ENCODE peak calls at places on chromosome 14, in five cellular contexts. A is NCI-H1105, Q is NAMALWA, L is NCI-H2029 treated with DMSO at 0.1 percent for 48 hours, B is anterior cingulate cortex. H is an unnamed sample.

GRCh38 chr14:82447586-82447985 is 913.9 kb upstream of the SEL1L start:
- DNase-seq in L (no peak), B (no peak), A (no peak), Q (peak), H (no peak)

GRCh38 chr14:70567791-70568190 is 32.7 kb downstream of the MED6 start:
- DNase-seq in A (peak), B (no peak), L (peak), Q (peak), H (peak)

GRCh38 chr14:61566537-61567225 is 128.6 kb upstream of the HIF1A start:
- DNase-seq in A (no peak), B (no peak), Q (no peak), L (no peak), H (no peak)

GRCh38 chr14:95307402-95308041 is 12.2 kb downstream of the CLMN start:
- DNase-seq in Q (no peak), A (no peak), L (no peak), B (peak), H (no peak)

GRCh38 chr14:104383088-104383805 is 196.3 kb upstream of the C14orf180 start:
- DNase-seq in L (no peak), Q (no peak), B (no peak), A (peak), H (no peak)

GRCh38 chr14:59213368-59214315 is 25.2 kb downstream of the DAAM1 start:
- DNase-seq in Q (no peak), B (no peak), A (peak), L (peak), H (no peak)

GRCh38 chr14:104367811-104368750 is 211.5 kb upstream of the C14orf180 start:
- DNase-seq in A (no peak), Q (no peak), B (no peak), L (no peak), H (no peak)

GRCh38 chr14:51666070-51666469 is 14.4 kb downstream of the FRMD6 start:
- DNase-seq in B (no peak), Q (no peak), A (no peak), L (no peak), H (no peak)

GRCh38 chr14:76228138-76228537 is 76.4 kb downstream of the GPATCH2L start:
- DNase-seq in B (no peak), Q (no peak), L (no peak), A (no peak), H (peak)

GRCh38 chr14:69928111-69928523 is 48.9 kb downstream of the SMOC1 start:
- DNase-seq in A (no peak), Q (no peak), L (no peak), B (no peak), H (no peak)

GRCh38 chr14:75793806-75794205 is 132.8 kb downstream of the TTLL5 start:
- DNase-seq in B (no peak), L (no peak), A (no peak), Q (peak), H (peak)

GRCh38 chr14:99730876-99731351 is 46.8 kb downstream of the CYP46A1 start:
- DNase-seq in Q (no peak), L (no peak), A (no peak), B (no peak), H (no peak)

GRCh38 chr14:102140027-102140749 is 491 bp downstream of the WDR20 start:
- DNase-seq in A (no peak), Q (peak), L (no peak), B (peak), H (peak)

GRCh38 chr14:70380834-70381233 is 21.4 kb upstream of the COX16 start:
- DNase-seq in A (no peak), Q (no peak), B (no peak), L (no peak), H (no peak)

GRCh38 chr14:72739446-72740405 is 154.2 kb downstream of the DPF3 start:
- DNase-seq in Q (no peak), A (no peak), L (no peak), B (no peak), H (no peak)

GRCh38 chr14:58078068-58078467 is 73.9 kb downstream of the ARMH4 start:
- DNase-seq in Q (no peak), L (no peak), A (no peak), B (no peak), H (no peak)

GRCh38 chr14:85250369-85250768 is 279.6 kb upstream of the FLRT2 start:
- DNase-seq in A (no peak), L (no peak), Q (no peak), B (no peak), H (no peak)

GRCh38 chr14:56570295-56570694 is 9.3 kb upstream of the TMEM260 start:
- DNase-seq in A (no peak), Q (no peak), L (no peak), B (no peak), H (no peak)

GRCh38 chr14:69674546-69675245 is 63.3 kb downstream of the SUSD6 start:
- DNase-seq in A (no peak), L (no peak), Q (no peak), B (no peak), H (no peak)

GRCh38 chr14:97025722-97026121 is 228.5 kb downstream of the VRK1 start:
- DNase-seq in L (no peak), A (no peak), Q (peak), B (no peak), H (peak)